ENCODE peak calls at places on chromosomes 7 and 10, in six cellular contexts. Z is GM23248, F is HCT116, L is hepatocyte, M is MM.1S, Y is SK-N-SH. K is an unnamed sample. For H3K9me2, the result is how much of the 10 kb centered on the place peaks cover.

GRCh38 chr10:59805043-59805442 is 51.8 kb upstream of the MRLN start:
- DNase-seq in Z (peak), F (no peak), L (peak), M (peak), Y (peak), K (no peak)

GRCh38 chr7:113159746-113160339 is 41.5 kb upstream of the SMIM30 start:
- DNase-seq in Z (peak), F (peak), L (peak), M (peak), Y (peak), K (peak)

GRCh38 chr7:101099969-101100781 is 14.9 kb downstream of the TRIM56 start:
- DNase-seq in Z (peak), F (peak), L (peak), M (peak), Y (peak), K (peak)

GRCh38 chr10:91253300-91253699 is 32.8 kb downstream of the PCGF5 start:
- DNase-seq in Z (no peak), F (no peak), L (no peak), M (peak), Y (no peak), K (no peak)

GRCh38 chr10:14185501-14186045 is 145.2 kb downstream of the FRMD4A start:
- DNase-seq in Z (peak), F (peak), L (no peak), M (peak), Y (no peak), K (peak)

GRCh38 chr10:44154956-44155355 is 229.9 kb downstream of the CXCL12 start:
- DNase-seq in Z (no peak), F (no peak), L (no peak), M (no peak), Y (no peak), K (no peak)

GRCh38 chr7:12351843-12352242 is 51.8 kb downstream of the VWDE start:
- DNase-seq in Z (no peak), F (no peak), L (no peak), M (no peak), Y (no peak), K (no peak)

GRCh38 chr7:1691601-1692499 is 21.8 kb downstream of the ELFN1 start:
- DNase-seq in Z (no peak), F (no peak), L (no peak), M (no peak), Y (peak), K (no peak)

GRCh38 chr10:84424731-84425165 is 96.4 kb downstream of the CCSER2 start:
- DNase-seq in Z (peak), F (peak), L (peak), M (peak), Y (peak), K (no peak)

GRCh38 chr7:90594791-90595317 is 1.3 kb upstream of the CDK14 start:
- DNase-seq in Z (peak), F (no peak), L (peak), M (no peak), Y (peak), K (no peak)

GRCh38 chr10:87866575-87866974 is 3.1 kb downstream of the PTEN start:
- DNase-seq in Z (no peak), F (no peak), L (no peak), M (no peak), Y (no peak), K (peak)

GRCh38 chr7:140260767-140261486 is 84.1 kb upstream of the KDM7A start:
- DNase-seq in Z (no peak), F (no peak), L (no peak), M (no peak), Y (no peak), K (no peak)

GRCh38 chr7:158802535-158803199 is 26.6 kb downstream of the ESYT2 start:
- DNase-seq in Z (peak), F (no peak), L (no peak), M (no peak), Y (no peak), K (no peak)

GRCh38 chr10:88651131-88651541 is 13.1 kb upstream of the LIPF start:
- DNase-seq in Z (peak), F (no peak), L (peak), M (no peak), Y (no peak), K (no peak)

GRCh38 chr7:8284606-8285005 is 22.6 kb upstream of the ICA1 start:
- DNase-seq in Z (no peak), F (no peak), L (peak), M (no peak), Y (no peak), K (no peak)

GRCh38 chr7:92402920-92403759 is 44.1 kb upstream of the GATAD1 start:
- DNase-seq in Z (peak), F (no peak), L (peak), M (no peak), Y (no peak), K (no peak)

GRCh38 chr7:159143780-159144755 is 599 bp downstream of the VIPR2 start:
- DNase-seq in Z (peak), F (no peak), L (peak), M (no peak), Y (peak), K (no peak)

GRCh38 chr7:76329479-76329878 is 27.0 kb downstream of the HSPB1 start:
- DNase-seq in Z (no peak), F (no peak), L (no peak), M (no peak), Y (no peak), K (no peak)

GRCh38 chr10:1291178-1292090 is 235.2 kb downstream of the WDR37 start:
- DNase-seq in Z (no peak), F (no peak), L (no peak), M (no peak), Y (peak), K (no peak)

GRCh38 chr10:71700735-71701368 is 18.7 kb downstream of the C10orf105 start:
- DNase-seq in Z (no peak), F (no peak), L (no peak), M (no peak), Y (peak), K (no peak)

GRCh38 chr7:45184326-45185027 is 26.9 kb downstream of the RAMP3 start:
- DNase-seq in Z (no peak), F (no peak), L (no peak), M (no peak), Y (no peak), K (no peak)

GRCh38 chr7:45187089-45187945 is 29.7 kb downstream of the RAMP3 start:
- DNase-seq in Z (no peak), F (no peak), L (no peak), M (no peak), Y (no peak), K (no peak)

GRCh38 chr7:45185028-45185863 is 27.7 kb downstream of the RAMP3 start:
- DNase-seq in Z (no peak), F (no peak), L (no peak), M (no peak), Y (no peak), K (no peak)

GRCh38 chr7:45186261-45186813 is 28.7 kb downstream of the RAMP3 start:
- DNase-seq in Z (no peak), F (no peak), L (no peak), M (no peak), Y (no peak), K (no peak)

DNA sequence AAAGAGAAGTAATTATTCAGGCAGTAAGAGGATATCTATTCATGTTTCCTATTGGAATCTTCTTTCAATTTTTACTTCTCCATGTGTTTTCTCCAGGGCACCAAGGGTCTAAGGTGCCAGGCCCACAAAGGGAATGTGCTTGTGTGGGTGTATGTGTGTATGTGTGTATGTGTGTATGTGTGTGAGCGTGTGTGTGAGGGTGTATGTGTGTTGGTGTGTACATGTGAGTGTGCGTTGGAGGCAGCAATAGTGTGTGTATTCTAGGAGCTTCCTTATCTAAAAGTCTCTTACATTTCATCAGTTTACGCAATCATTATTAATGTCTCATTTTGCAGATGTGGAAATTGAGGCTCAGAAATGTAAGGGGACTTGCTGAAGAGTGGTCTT is 28.3 kb downstream of the RAMP3 start:
- DNase-seq in Z (no peak), F (no peak), L (no peak), M (no peak), Y (no peak), K (no peak)
- H3K9me2 ChIP-seq in Z (under half), F (under half), L (under half), M (under half), Y (under half), K (under half)

DNA sequence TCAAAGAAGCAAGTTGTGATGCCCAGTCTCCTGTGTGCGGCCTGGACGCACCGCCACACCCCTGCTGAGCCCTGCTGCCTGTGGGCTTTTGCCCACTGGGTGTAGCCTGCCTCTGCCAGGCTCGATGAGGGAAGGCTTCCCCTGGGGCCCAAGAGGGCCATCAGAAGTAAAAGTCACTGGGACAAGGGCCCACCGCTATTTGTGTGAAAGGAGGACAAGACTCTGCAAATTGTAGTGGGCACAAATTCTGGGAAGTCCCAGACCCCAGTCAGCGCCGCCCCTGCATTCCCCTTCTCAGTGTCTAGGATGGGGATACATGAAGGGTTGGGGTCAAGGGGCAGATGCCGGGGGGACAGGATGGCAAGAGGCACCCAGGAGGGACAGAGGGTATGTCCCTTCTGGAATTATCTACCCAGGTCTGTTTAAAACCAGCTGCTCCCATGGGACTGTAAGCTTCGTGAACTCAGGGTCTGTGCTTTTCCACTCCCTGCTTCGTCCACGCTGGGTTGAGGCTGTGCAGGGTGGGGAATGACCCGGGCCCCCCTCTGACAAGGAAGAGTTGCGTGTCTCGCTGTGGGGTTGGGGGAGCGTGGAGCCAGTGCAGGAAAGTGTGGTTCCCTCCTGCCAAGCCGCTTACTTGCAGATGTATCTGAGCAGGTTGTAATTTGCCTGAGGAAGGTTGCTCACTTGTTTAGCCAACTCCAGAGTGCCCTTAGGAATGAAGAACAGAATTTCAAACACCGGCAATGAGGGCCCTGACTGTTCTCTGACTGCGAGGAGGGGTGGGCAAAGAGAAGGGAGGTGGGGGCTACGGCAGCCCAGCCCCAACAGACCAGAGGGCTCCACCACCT is 147.2 kb downstream of the MAPK8 start:
- DNase-seq in Z (no peak), F (no peak), L (no peak), M (no peak), Y (no peak), K (no peak)
- H3K27ac ChIP-seq in Z (no peak), F (no peak), L (peak), M (no peak), Y (no peak), K (no peak)

DNA sequence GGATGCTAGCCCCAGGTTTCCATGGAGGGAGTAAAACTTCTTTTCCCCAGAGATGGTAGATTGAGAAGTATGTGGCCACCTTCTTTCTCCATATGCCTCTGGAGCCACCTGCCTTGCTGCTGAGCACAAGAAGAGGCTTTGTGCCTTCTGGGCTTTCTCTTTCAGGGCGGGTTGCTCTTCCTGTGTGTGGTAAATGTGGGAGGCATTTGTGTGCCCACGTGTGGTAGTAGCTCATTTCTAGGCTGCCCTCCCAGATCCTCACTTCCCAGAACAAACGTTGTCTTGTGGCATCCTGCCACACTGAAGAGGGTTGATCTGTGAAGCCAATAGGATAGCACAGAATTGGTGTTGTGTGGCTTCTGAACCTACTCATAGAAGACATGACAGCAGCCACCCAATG is 342.0 kb upstream of the PODXL start:
- DNase-seq in Z (peak), F (no peak), L (no peak), M (no peak), Y (no peak), K (no peak)
- H3K9me2 ChIP-seq in Z (under half), F (under half), L (under half), M (under half), Y (under half), K (under half)

DNA sequence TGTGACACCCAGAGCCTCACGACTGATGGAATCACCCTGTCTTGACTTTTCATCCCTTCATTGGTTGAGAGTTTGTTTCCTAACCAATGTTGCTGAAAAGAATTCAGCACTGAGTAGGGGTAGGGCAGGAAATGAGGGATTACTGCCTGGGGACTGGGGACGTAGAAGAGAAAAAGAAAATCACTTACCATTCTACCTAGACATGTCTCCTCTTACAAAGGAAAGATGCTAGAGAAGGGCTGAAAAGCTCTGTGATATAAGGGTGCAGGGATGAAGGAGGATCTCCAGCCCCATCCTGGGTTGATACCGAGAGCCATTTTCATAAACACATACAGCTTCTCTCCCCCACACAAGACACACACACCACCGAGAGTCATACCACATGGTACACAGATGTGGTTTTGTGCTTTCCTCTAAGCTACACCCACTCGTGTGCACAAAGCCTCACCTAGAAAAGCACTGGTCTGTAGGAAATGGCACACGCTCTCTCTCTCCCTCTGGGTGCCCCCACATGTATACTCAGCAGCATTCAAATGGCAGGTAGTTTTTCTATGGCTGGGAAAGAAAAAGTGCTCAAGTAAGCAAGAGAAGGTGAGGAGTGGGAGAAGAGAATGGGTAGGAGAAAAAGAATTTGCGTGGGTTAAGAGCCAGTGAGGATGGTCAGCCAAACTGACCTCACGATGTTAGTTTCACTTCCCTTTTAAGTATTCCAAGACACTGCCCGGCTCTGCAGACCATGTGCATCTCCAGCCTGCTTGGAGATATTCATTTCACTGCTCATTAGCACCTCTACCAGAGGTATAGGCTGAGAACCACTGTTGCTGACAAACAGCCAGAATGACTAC is 85.8 kb downstream of the CALD1 start:
- DNase-seq in Z (peak), F (no peak), L (no peak), M (no peak), Y (no peak), K (no peak)
- H3K27ac ChIP-seq in Z (peak), F (no peak), L (peak), M (no peak), Y (no peak), K (no peak)

GRCh38 chr7:54709283-54709682 is 49.7 kb downstream of the SEC61G start:
- DNase-seq in Z (no peak), F (no peak), L (no peak), M (no peak), Y (no peak), K (no peak)

GRCh38 chr7:54711900-54712595 is 47.0 kb downstream of the SEC61G start:
- DNase-seq in Z (no peak), F (no peak), L (no peak), M (no peak), Y (no peak), K (no peak)

DNA sequence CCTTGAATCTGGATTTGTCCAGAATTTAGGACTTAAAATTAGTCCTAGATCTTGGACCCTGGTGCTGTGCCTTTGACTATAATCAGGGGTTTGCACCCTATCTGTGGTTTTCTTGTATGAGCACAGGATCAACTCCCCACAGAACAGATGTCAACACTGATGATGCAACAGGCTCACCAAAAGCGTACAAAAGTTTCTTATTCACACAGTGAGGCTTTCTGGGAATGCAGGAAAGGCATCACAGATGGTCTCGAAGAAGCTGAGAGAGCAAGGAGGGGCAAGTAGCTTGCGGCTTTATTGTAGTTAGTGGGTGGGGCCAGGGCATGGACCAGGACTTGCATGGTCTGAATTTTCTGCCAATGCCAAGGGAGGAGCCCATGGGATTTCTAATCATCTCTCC is 46.2 kb downstream of the SEC61G start:
- DNase-seq in Z (no peak), F (no peak), L (no peak), M (no peak), Y (no peak), K (no peak)
- H3K9me2 ChIP-seq in Z (under half), F (under half), L (under half), M (under half), Y (under half), K (under half)

K was measured in Karpas-422.